ENCODE peak calls at places on chromosome 13, in nine cellular contexts. W is CD8-positive, alpha-beta memory T cell; K is tibial artery; T is pancreas; J is HepG2; E is HCT116; R is neuronal stem cell; Y is upper lobe of right lung; Q is mucosa of descending colon. Z is an unnamed sample. For H3K4me1, the result is how much of the 10 kb centered on the place peaks cover.

GRCh38 chr13:45119469-45119989 is 781 bp upstream of the GTF2F2 start:
- DNase-seq in W (peak), K (no peak), T (no peak), J (no peak), E (no peak), R (no peak), Y (no peak), Q (no peak), Z (peak)

GRCh38 chr13:92781965-92782364 is 444.6 kb upstream of the GPC6 start:
- DNase-seq in W (no peak), K (no peak), T (no peak), J (no peak), E (no peak), R (no peak), Y (no peak), Q (no peak), Z (no peak)

GRCh38 chr13:27012482-27013197 is 159.0 kb downstream of the USP12 start:
- DNase-seq in W (no peak), K (no peak), T (no peak), J (no peak), E (no peak), R (no peak), Y (no peak), Q (no peak), Z (no peak)

GRCh38 chr13:112943309-112944125 is 25.5 kb upstream of the MCF2L start:
- DNase-seq in W (peak), K (no peak), T (no peak), J (no peak), E (no peak), R (peak), Y (peak), Q (peak), Z (peak)

GRCh38 chr13:46721054-46721453 is 75.9 kb downstream of the ESD start:
- DNase-seq in W (peak), K (peak), T (no peak), J (peak), E (peak), R (peak), Y (no peak), Q (no peak), Z (peak)

GRCh38 chr13:89925107-89925506 is 1422.4 kb upstream of the MIR17HG start:
- DNase-seq in W (no peak), K (no peak), T (no peak), J (peak), E (peak), R (peak), Y (no peak), Q (no peak), Z (peak)

GRCh38 chr13:28488376-28489005 is 6.4 kb downstream of the FLT1 start:
- DNase-seq in W (no peak), K (no peak), T (no peak), J (no peak), E (no peak), R (no peak), Y (no peak), Q (no peak), Z (no peak)

GRCh38 chr13:80486407-80486806 is 145.5 kb upstream of the SPRY2 start:
- DNase-seq in W (no peak), K (no peak), T (no peak), J (no peak), E (no peak), R (no peak), Y (no peak), Q (no peak), Z (no peak)

GRCh38 chr13:48125794-48126228 is 30.9 kb upstream of the MED4 start:
- DNase-seq in W (no peak), K (peak), T (no peak), J (peak), E (no peak), R (no peak), Y (no peak), Q (no peak), Z (peak)

GRCh38 chr13:38686635-38687245 is at the start of gene FREM2:
- DNase-seq in W (no peak), K (no peak), T (peak), J (no peak), E (no peak), R (peak), Y (peak), Q (peak), Z (peak)

GRCh38 chr13:73417012-73417615 is 358.3 kb downstream of the KLF5 start:
- DNase-seq in W (no peak), K (no peak), T (no peak), J (peak), E (peak), R (no peak), Y (no peak), Q (no peak), Z (peak)

GRCh38 chr13:42991892-42992584 is at the start of gene EPSTI1:
- DNase-seq in W (peak), K (peak), T (peak), J (no peak), E (no peak), R (peak), Y (peak), Q (peak), Z (peak)

GRCh38 chr13:36456577-36456976 is 24.3 kb downstream of the CCNA1 start:
- DNase-seq in W (no peak), K (no peak), T (no peak), J (no peak), E (no peak), R (no peak), Y (no peak), Q (no peak), Z (no peak)

GRCh38 chr13:43023244-43023931 is at the start of gene DNAJC15:
- DNase-seq in W (peak), K (peak), T (peak), J (peak), E (peak), R (peak), Y (peak), Q (peak), Z (peak)

GRCh38 chr13:42707003-42707402 is 74.4 kb upstream of the FAM216B start:
- DNase-seq in W (no peak), K (no peak), T (no peak), J (no peak), E (no peak), R (no peak), Y (no peak), Q (no peak), Z (no peak)

GRCh38 chr13:93316848-93317247 is 90.2 kb downstream of the GPC6 start:
- DNase-seq in W (no peak), K (no peak), T (no peak), J (no peak), E (no peak), R (no peak), Y (no peak), Q (no peak), Z (no peak)

GRCh38 chr13:33931397-33931987 is 113.5 kb downstream of the RFC3 start:
- DNase-seq in W (no peak), K (no peak), T (no peak), J (peak), E (peak), R (peak), Y (no peak), Q (no peak), Z (peak)

GRCh38 chr13:42549555-42549941 is 24.4 kb upstream of the TNFSF11 start:
- DNase-seq in W (no peak), K (no peak), T (no peak), J (no peak), E (no peak), R (no peak), Y (no peak), Q (no peak), Z (no peak)

GRCh38 chr13:86601351-86601750 is 802.1 kb upstream of the SLITRK6 start:
- DNase-seq in W (no peak), K (no peak), T (no peak), J (no peak), E (no peak), R (no peak), Y (no peak), Q (no peak), Z (no peak)

GRCh38 chr13:47337781-47338507 is 441.1 kb upstream of the HTR2A start:
- DNase-seq in W (no peak), K (no peak), T (no peak), J (no peak), E (no peak), R (no peak), Y (no peak), Q (no peak), Z (peak)

GRCh38 chr13:68009546-68009945 is 779.4 kb upstream of the PCDH9 start:
- DNase-seq in W (no peak), K (no peak), T (no peak), J (no peak), E (no peak), R (no peak), Y (no peak), Q (no peak), Z (no peak)

GRCh38 chr13:43742911-43743310 is 43.9 kb downstream of the ENOX1 start:
- DNase-seq in W (no peak), K (no peak), T (no peak), J (no peak), E (no peak), R (no peak), Y (no peak), Q (no peak), Z (no peak)

GRCh38 chr13:113928701-113929627 is 44.9 kb downstream of the C13orf46 start:
- DNase-seq in W (no peak), K (peak), T (peak), J (no peak), E (no peak), R (no peak), Y (peak), Q (no peak), Z (no peak)

GRCh38 chr13:33642374-33643065 is 175.4 kb upstream of the RFC3 start:
- DNase-seq in W (no peak), K (peak), T (peak), J (peak), E (no peak), R (no peak), Y (no peak), Q (no peak), Z (no peak)

GRCh38 chr13:67147257-67148218 is 82.6 kb downstream of the PCDH9 start:
- DNase-seq in W (no peak), K (no peak), T (no peak), J (no peak), E (no peak), R (no peak), Y (no peak), Q (no peak), Z (peak)

GRCh38 chr13:38340624-38341023 is 9.0 kb upstream of the UFM1 start:
- DNase-seq in W (no peak), K (no peak), T (no peak), J (no peak), E (no peak), R (no peak), Y (no peak), Q (no peak), Z (no peak)

GRCh38 chr13:107202371-107203023 is 634.6 kb upstream of the ARGLU1 start:
- DNase-seq in W (no peak), K (no peak), T (no peak), J (peak), E (no peak), R (no peak), Y (no peak), Q (no peak), Z (peak)

GRCh38 chr13:32905864-32906180 is 110.4 kb upstream of the KL start:
- DNase-seq in W (no peak), K (peak), T (no peak), J (no peak), E (no peak), R (no peak), Y (no peak), Q (no peak), Z (peak)

GRCh38 chr13:19586904-19587634 is 25.7 kb upstream of the TPTE2 start:
- DNase-seq in W (peak), K (no peak), T (no peak), J (peak), E (no peak), R (no peak), Y (peak), Q (peak), Z (peak)

GRCh38 chr13:109155301-109155761 is 525.9 kb downstream of the MYO16 start:
- DNase-seq in W (no peak), K (no peak), T (no peak), J (no peak), E (peak), R (no peak), Y (no peak), Q (no peak), Z (no peak)
- H3K4me1 ChIP-seq in W (under half), K (under half), T (under half), J (under half), E (half or more), R (under half), Y (under half), Q (under half), Z (under half)

GRCh38 chr13:111410232-111411021 is 90.0 kb downstream of the TEX29 start:
- DNase-seq in W (no peak), K (no peak), T (no peak), J (no peak), E (no peak), R (no peak), Y (no peak), Q (no peak), Z (no peak)
- H3K4me1 ChIP-seq in W (under half), K (under half), T (under half), J (under half), E (under half), R (under half), Y (under half), Q (under half), Z (under half)

DNA sequence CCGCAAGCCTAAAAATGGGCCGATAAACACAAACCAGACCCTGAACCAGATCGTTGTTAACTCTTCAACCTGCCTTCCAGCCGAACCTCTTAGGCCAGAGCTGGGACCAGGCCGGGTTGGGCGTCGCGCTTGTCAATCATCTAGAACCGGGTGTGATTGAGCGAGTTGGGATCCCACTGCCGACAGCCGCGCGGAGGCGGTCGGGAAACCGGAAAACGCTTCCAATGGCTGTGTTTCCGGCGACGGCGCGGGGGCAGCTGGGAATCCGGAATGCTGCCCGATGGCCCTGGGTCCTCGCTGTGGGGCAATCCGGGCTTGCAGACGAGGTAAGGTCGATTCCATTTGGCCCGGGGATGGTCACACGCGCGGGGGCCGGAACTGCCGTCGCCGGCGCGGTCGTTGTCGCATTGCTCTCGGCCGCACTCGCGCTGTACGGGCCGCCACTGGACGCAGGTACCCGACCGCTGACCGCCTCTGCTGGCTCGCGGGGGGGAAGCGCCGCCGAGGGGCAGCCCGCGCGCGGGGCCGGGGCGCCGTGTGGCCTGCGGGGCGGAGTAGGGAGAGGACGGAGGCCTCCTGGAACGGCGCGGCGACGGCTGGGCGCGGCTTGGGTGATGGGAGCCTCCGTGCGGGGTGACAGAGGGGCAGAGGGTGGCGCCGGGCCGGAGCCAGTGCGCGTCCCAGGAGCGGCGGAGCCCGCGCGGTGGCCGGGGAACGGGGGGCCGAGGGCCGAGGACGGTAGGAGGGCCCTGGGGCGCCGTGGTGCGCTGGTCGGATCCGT is at the start of gene NAXD:
- DNase-seq in W (peak), K (peak), T (peak), J (peak), E (peak), R (peak), Y (peak), Q (peak), Z (peak)
- H3K4me1 ChIP-seq in W (under half), K (under half), T (under half), J (half or more), E (under half), R (under half), Y (under half), Q (under half), Z (under half)

GRCh38 chr13:40613954-40614353 is 52.5 kb downstream of the FOXO1 start:
- DNase-seq in W (no peak), K (no peak), T (no peak), J (no peak), E (no peak), R (no peak), Y (no peak), Q (no peak), Z (no peak)
- H3K4me1 ChIP-seq in W (half or more), K (half or more), T (under half), J (under half), E (under half), R (under half), Y (under half), Q (under half), Z (under half)

DNA sequence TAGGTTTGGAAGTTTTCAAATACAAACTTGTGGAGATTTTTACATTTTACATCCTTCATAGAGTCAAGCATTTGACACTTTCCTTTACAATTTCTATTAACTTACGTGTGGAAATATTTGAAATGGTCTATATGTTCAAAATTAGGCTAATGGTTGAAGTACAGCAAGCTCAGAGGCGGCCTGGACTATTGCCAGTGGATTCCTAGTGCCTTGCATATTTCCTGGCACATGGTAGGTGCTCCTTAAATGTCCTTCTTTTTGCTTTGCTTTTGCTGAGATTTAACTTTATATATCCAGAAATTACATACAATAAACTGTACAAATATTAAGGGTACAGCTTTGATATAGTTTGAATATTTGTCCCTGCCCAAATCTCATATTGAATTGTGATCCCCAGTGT is 93.9 kb downstream of the UBL3 start:
- DNase-seq in W (no peak), K (no peak), T (no peak), J (no peak), E (no peak), R (no peak), Y (no peak), Q (no peak), Z (no peak)
- H3K4me1 ChIP-seq in W (under half), K (under half), T (under half), J (under half), E (under half), R (under half), Y (under half), Q (under half), Z (under half)

GRCh38 chr13:51271008-51271407 is 48.8 kb downstream of the FAM124A start:
- DNase-seq in W (no peak), K (no peak), T (no peak), J (no peak), E (no peak), R (no peak), Y (no peak), Q (no peak), Z (no peak)
- H3K4me1 ChIP-seq in W (under half), K (under half), T (under half), J (under half), E (under half), R (under half), Y (under half), Q (under half), Z (under half)

GRCh38 chr13:99436686-99437416 is 64.4 kb upstream of the TM9SF2 start:
- DNase-seq in W (peak), K (peak), T (peak), J (peak), E (peak), R (peak), Y (peak), Q (peak), Z (peak)
- H3K4me1 ChIP-seq in W (half or more), K (under half), T (under half), J (under half), E (under half), R (under half), Y (under half), Q (under half), Z (under half)

Z was measured in SJCRH30.